ENCODE peak calls at places on chromosomes 1 and 21, in four cellular contexts. U, J, I and L are unnamed samples.

GRCh38 chr1:197268012-197268411 is at the start of gene CRB1:
- DNase-seq in J (no peak), I (no peak), U (peak; percentile 6), L (no peak)

GRCh38 chr1:193674292-193674944 is 488.0 kb upstream of the B3GALT2 start:
- DNase-seq in U (no peak), J (no peak), I (peak; percentile 41), L (no peak)

GRCh38 chr1:210292276-210292851 is 36.3 kb upstream of the HHAT start:
- DNase-seq in I (peak; percentile 30), J (peak; percentile 79), U (peak; percentile 74), L (peak; percentile 67)

GRCh38 chr1:113856011-113856410 is 15.5 kb downstream of the PTPN22 start:
- DNase-seq in J (no peak), I (no peak), U (no peak), L (no peak)

GRCh38 chr1:110494522-110495406 is 24.2 kb downstream of the KCNA10 start:
- DNase-seq in J (no peak), I (no peak), U (no peak), L (no peak)

GRCh38 chr1:210293191-210293607 is 35.5 kb upstream of the HHAT start:
- DNase-seq in U (no peak), J (peak; percentile 88), I (peak; percentile 88), L (no peak)

GRCh38 chr21:31972622-31973021 is 99.8 kb downstream of the HUNK start:
- DNase-seq in J (no peak), U (no peak), I (no peak), L (no peak)

GRCh38 chr1:51543877-51544276 is 24.8 kb upstream of the EPS15 start:
- DNase-seq in U (no peak), I (no peak), J (no peak), L (no peak)

GRCh38 chr1:175376194-175376593 is 183.6 kb upstream of the KIAA0040 start:
- DNase-seq in U (peak; percentile 53), I (peak; percentile 3), J (no peak), L (peak; percentile 16)

GRCh38 chr1:182739545-182739944 is 50.0 kb upstream of the NPL start:
- DNase-seq in I (no peak), U (no peak), J (no peak), L (peak; percentile 62)

GRCh38 chr1:25486602-25487001 is 55.9 kb downstream of the MACO1 start:
- DNase-seq in J (no peak), I (no peak), U (no peak), L (peak; percentile 28)

GRCh38 chr1:52551476-52552235 is 1.2 kb downstream of the TUT4 start:
- DNase-seq in J (no peak), U (peak; percentile 40), I (peak; percentile 63), L (peak; percentile 75)

GRCh38 chr1:205510951-205511330 is 6.5 kb downstream of the CDK18 start:
- DNase-seq in I (no peak), J (no peak), U (no peak), L (no peak)

GRCh38 chr1:163528710-163529348 is 207.1 kb downstream of the NUF2 start:
- DNase-seq in I (peak; percentile 40), U (peak; percentile 59), J (no peak), L (peak; percentile 42)

GRCh38 chr1:156153362-156153761 is at the start of gene SEMA4A:
- DNase-seq in I (no peak), U (no peak), J (no peak), L (no peak)

GRCh38 chr21:37155216-37155615 is 82.2 kb downstream of the TTC3 start:
- DNase-seq in U (no peak), I (no peak), J (no peak), L (no peak)

GRCh38 chr1:175649416-175649815 is 94.0 kb downstream of the TNR start:
- DNase-seq in J (no peak), U (no peak), I (no peak), L (no peak)

GRCh38 chr1:67339623-67340343 is 32.1 kb downstream of the IL12RB2 start:
- DNase-seq in U (peak; percentile 55), J (no peak), I (peak; percentile 76), L (peak; percentile 59)

GRCh38 chr1:83910461-83910860 is 88.5 kb downstream of the TTLL7 start:
- DNase-seq in J (no peak), I (no peak), U (no peak), L (no peak)

GRCh38 chr1:233620065-233620464 is 6.2 kb downstream of the KCNK1 start:
- DNase-seq in I (no peak), U (peak; percentile 85), J (no peak), L (no peak)

GRCh38 chr1:201896951-201897391 is 8.3 kb downstream of the SHISA4 start:
- DNase-seq in J (peak; percentile 93), U (peak; percentile 69), I (no peak), L (no peak)

GRCh38 chr1:153880962-153881361 is 41.8 kb downstream of the GATAD2B start:
- DNase-seq in J (peak; percentile 84), I (peak; percentile 96), U (no peak), L (peak; percentile 58)

GRCh38 chr1:193971595-193971994 is 785.2 kb upstream of the B3GALT2 start:
- DNase-seq in J (no peak), U (no peak), I (peak; percentile 71), L (no peak)

GRCh38 chr1:155978325-155978972 is at the start of gene ARHGEF2:
- DNase-seq in I (peak; percentile 65), J (peak; percentile 93), U (peak; percentile 94), L (peak; percentile 93)

GRCh38 chr1:233289676-233290075 is 5.8 kb downstream of the PCNX2 start:
- DNase-seq in J (no peak), I (no peak), U (no peak), L (no peak)

GRCh38 chr1:200818248-200818647 is 54.5 kb upstream of the GPR25 start:
- DNase-seq in I (no peak), U (no peak), J (no peak), L (no peak)

GRCh38 chr1:171788696-171789095 is 7.2 kb downstream of the METTL13 start:
- DNase-seq in U (no peak), J (no peak), I (peak; percentile 77), L (no peak)

GRCh38 chr1:101175474-101175873 is 61.3 kb upstream of the S1PR1 start:
- DNase-seq in J (no peak), I (peak; percentile 27), U (no peak), L (no peak)

GRCh38 chr1:18580087-18580486 is 50.6 kb upstream of the PAX7 start:
- DNase-seq in J (no peak), U (no peak), I (no peak), L (no peak)

GRCh38 chr1:230104395-230105244 is 37.6 kb downstream of the GALNT2 start:
- DNase-seq in I (peak; percentile 99), J (peak; percentile 99), U (peak; percentile 84), L (peak; percentile 97)
- TF ChIP-seq CTCF in I (peak; percentile 10), J (peak; percentile 12), U (no peak), L (no peak)

DNA sequence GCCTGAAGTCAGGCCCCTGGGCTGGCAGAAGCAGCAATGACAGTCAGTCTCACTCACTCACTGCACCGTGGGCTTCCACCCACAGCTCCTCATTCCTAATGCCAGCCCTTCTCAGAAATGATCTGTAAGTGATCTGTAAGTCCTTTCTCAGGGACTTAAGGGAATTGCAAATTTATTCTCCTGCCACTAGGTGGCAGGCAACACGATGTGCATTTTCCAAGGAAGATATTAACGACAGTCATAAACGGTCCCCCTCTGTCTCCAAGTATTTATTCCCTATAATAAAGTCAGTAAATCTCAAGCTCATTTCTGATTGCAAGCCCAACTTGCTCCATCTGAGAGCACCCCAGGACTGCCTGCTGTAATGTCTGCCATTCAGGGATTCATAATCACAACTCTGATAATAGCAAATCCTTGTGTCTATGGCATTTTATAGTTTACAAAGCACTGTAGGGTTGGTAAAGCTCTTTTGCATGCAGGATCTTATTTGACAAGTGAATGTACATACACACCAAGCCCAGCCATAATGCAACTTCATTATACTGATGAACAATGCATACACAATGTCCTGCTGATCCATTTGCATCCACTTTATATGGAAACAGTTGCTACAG is 380.6 kb upstream of the CAMK1G start:
- DNase-seq in U (peak; percentile 58), I (peak; percentile 68), J (no peak), L (peak; percentile 6)
- TF ChIP-seq CTCF in U (peak; percentile 90), I (peak; percentile 76), J (peak; percentile 58), L (peak; percentile 79)

DNA sequence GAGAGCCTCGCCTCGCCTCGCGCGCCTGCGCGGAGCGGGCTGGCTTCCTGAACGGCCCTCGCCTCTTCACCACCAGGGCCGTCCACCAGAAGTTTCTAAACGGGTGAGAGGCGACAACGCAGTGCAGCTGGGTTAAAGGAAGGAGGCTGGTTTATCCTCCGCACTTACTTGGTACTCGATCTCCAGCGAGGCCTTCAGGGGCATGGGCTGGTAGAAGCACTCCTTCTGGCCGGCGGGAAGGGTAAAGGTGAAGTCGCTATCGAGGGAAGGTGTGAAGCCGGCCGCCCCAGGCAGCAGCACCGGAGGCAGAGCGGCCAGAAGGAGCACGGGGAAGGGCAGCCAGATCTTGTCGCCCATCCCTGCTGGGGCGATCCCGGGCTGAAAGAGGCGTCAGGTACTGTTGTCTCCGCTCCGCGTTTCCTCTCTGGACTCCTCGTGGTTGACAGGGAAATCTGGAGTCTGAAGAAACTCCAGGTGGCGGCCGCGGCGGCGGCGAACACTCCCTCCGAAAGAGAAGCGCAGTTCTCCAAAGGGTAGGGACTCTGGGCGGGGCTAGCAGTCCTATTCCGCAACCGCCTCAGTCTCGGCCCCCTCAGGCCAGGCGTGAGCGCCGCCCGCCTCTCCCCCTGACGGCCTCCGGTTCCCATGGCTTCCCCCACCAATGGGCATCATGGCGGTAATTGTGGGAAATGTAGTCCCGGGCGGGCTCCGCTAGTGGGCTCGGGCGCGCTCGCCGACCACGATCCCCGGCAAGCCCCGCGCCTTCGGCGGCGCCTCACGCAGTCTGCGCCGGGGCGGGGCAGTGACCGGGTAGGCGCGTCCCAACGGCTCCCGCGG is at the start of gene TMED5:
- DNase-seq in I (peak; percentile 99), U (peak; percentile 93), J (peak; percentile 99), L (peak; percentile 97)
- TF ChIP-seq CTCF in I (peak; percentile 12), U (no peak), J (peak; percentile 40), L (no peak)

DNA sequence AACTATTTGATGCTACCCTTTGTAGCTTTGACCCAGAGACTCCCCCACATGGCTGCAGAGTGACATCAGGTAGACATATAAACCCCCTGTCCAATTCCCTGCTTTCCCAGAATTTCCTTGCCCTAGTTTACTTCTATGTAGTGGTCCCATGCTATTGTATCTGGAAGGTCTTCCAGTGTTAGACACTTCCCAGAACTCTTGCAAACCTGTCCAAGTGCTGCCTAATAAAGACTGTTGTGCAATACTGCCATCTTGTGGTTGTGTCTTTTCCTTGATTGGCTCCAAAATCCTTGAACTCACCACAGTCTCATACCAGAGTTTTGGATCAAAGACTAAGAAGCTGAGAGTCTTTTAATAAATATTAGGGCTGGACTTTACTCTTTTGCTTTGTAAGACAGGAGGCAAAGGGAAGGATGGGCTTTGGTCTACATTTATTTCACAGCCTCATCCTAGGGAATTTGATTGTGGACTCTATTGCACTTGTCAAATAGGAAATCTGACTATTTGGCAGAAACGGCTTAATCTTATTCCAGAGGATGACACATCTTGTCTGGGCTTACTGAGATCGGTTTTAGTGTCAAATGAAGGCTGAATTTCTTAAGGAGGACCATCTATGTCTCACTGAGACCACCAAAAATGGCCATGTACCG is 169.9 kb downstream of the LRRC7 start:
- DNase-seq in I (peak; percentile 78), U (peak; percentile 72), J (no peak), L (peak; percentile 5)
- TF ChIP-seq CTCF in I (peak; percentile 67), U (peak; percentile 80), J (peak; percentile 36), L (peak; percentile 63)

GRCh38 chr1:6962956-6963915 is 178.0 kb downstream of the CAMTA1 start:
- DNase-seq in U (peak; percentile 72), J (no peak), I (no peak), L (peak; percentile 94)
- TF ChIP-seq CTCF in U (peak; percentile 34), J (no peak), I (no peak), L (no peak)

GRCh38 chr21:46069719-46070279 is 28.1 kb upstream of the COL6A2 start:
- DNase-seq in J (peak; percentile 59), I (no peak), U (no peak), L (no peak)
- TF ChIP-seq CTCF in J (no peak), I (no peak), U (no peak), L (no peak)